ENCODE peak calls at places on chromosomes 5 and 9, in seven cellular contexts. B is mesendoderm, F is IMR-90, Q is neuronal stem cell, S is H1, J is mesenchymal stem cell, V is H9. H is an unnamed sample.

GRCh38 chr5:171251519-171251918 is 57.5 kb upstream of the TLX3 start:
- DNase-seq in S (no peak), B (no peak), F (no peak), J (no peak), V (no peak), Q (no peak), H (no peak)

GRCh38 chr9:137760426-137760825 is 117.2 kb upstream of the CACNA1B start:
- DNase-seq in F (peak), J (no peak), B (no peak), S (no peak), Q (no peak), V (no peak), H (no peak)

GRCh38 chr5:135999396-136000139 is 29.2 kb upstream of the TGFBI start:
- DNase-seq in S (no peak), B (peak), Q (no peak), V (no peak), J (peak), F (peak), H (peak)

GRCh38 chr5:59412428-59412827 is 481.1 kb downstream of the PDE4D start:
- DNase-seq in V (no peak), J (no peak), S (no peak), F (no peak), B (no peak), Q (no peak), H (no peak)

GRCh38 chr5:123806644-123807043 is 294.7 kb downstream of the CSNK1G3 start:
- DNase-seq in V (no peak), B (no peak), Q (no peak), S (no peak), F (no peak), J (no peak), H (no peak)

GRCh38 chr5:177389368-177390169 is 5.3 kb downstream of the SLC34A1 start:
- DNase-seq in S (no peak), F (peak), Q (no peak), V (peak), J (peak), B (peak), H (peak)

GRCh38 chr5:125412561-125413535 is 666.4 kb upstream of the ZNF608 start:
- DNase-seq in F (peak), V (peak), B (peak), Q (peak), J (peak), S (peak), H (peak)

GRCh38 chr5:10885026-10885425 is 124.0 kb upstream of the DAP start:
- DNase-seq in J (peak), Q (no peak), S (no peak), V (no peak), F (peak), B (no peak), H (peak)

GRCh38 chr9:132546148-132547051 is 36.0 kb upstream of the BARHL1 start:
- DNase-seq in F (no peak), S (peak), Q (peak), V (peak), B (peak), J (peak), H (no peak)

GRCh38 chr5:83871533-83872380 is 151.1 kb upstream of the HAPLN1 start:
- DNase-seq in V (no peak), S (no peak), J (no peak), B (peak), Q (no peak), F (no peak), H (no peak)

GRCh38 chr5:62376064-62376463 is 27.6 kb downstream of the DIMT1 start:
- DNase-seq in V (no peak), F (peak), B (no peak), S (no peak), Q (no peak), J (no peak), H (peak)

GRCh38 chr9:127583605-127584053 is 28.4 kb upstream of the STXBP1 start:
- DNase-seq in F (peak), B (no peak), Q (no peak), S (no peak), V (no peak), J (peak), H (peak)

GRCh38 chr5:147669113-147669869 is 113.2 kb downstream of the JAKMIP2 start:
- DNase-seq in Q (no peak), V (no peak), B (no peak), F (no peak), J (no peak), S (no peak), H (no peak)

DNA sequence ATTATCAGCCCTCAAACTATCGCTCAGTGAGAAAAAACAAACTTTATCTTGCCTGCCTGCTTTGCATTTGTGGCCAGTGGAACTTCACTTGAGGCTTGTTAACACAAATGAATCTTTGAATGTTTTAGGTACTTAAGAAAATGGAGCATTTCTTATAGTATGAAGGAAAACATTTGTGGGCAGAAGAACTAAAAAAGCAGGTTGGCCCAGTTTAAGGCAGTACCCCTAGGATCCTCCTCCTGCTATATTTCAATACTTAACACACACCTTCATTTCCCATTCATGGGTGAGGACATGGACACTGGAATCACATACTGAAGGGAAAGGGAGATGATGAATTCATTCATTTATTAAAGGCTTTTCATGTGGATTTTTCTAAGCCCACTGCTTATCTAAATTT is 34.0 kb downstream of the ELOVL7 start:
- DNase-seq in B (no peak), Q (no peak), S (no peak), F (no peak), V (no peak), J (no peak), H (peak)
- H2BK120ac ChIP-seq in B (no peak), Q (no peak), S (no peak), F (no peak), V (no peak), J (no peak), H (no peak)

GRCh38 chr9:82883436-82883835 is 179.5 kb downstream of the RASEF start:
- DNase-seq in B (peak), J (no peak), F (no peak), S (no peak), Q (no peak), V (peak), H (no peak)
- H3K9ac ChIP-seq in B (no peak), J (no peak), F (no peak), S (no peak), Q (no peak), V (no peak), H (no peak)

GRCh38 chr5:146002491-146002890 is 66.1 kb downstream of the SH3RF2 start:
- DNase-seq in V (no peak), B (no peak), Q (no peak), S (no peak), F (no peak), J (no peak), H (no peak)
- H2BK120ac ChIP-seq in V (no peak), B (no peak), Q (no peak), S (no peak), F (no peak), J (no peak), H (no peak)

DNA sequence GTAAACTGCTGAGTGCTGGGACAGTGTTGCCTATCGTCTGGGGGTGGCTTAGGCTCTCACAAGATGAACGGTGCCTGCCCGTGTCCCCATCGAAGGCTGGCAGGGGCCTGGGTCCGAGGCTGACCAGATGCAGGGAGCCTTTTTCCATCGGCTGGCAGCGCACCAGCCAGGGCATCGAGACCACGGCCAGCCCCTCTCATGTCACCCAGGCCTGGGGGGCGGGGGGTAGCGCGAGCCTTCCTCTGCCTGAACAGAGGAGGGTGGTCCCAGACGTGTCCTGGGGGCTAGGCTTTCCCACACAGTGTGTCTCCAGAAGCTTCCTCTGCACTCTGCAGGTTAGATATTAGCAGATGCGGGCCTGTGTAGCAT is 17.3 kb downstream of the FGD3 start:
- DNase-seq in Q (no peak), J (no peak), B (no peak), V (no peak), S (no peak), F (no peak), H (no peak)
- H3K9ac ChIP-seq in Q (peak), J (no peak), B (no peak), V (no peak), S (no peak), F (no peak), H (no peak)

GRCh38 chr9:126062158-126062929 is 264.3 kb upstream of the MVB12B start:
- DNase-seq in J (no peak), S (no peak), Q (no peak), F (no peak), B (no peak), V (no peak), H (peak)
- H2BK120ac ChIP-seq in J (no peak), S (no peak), Q (no peak), F (no peak), B (no peak), V (no peak), H (no peak)

GRCh38 chr5:57692582-57693487 is 210.2 kb upstream of the ACTBL2 start:
- DNase-seq in J (peak), B (peak), F (peak), V (peak), Q (peak), S (no peak), H (peak)
- H3K9ac ChIP-seq in J (peak), B (no peak), F (no peak), V (no peak), Q (no peak), S (no peak), H (no peak)

DNA sequence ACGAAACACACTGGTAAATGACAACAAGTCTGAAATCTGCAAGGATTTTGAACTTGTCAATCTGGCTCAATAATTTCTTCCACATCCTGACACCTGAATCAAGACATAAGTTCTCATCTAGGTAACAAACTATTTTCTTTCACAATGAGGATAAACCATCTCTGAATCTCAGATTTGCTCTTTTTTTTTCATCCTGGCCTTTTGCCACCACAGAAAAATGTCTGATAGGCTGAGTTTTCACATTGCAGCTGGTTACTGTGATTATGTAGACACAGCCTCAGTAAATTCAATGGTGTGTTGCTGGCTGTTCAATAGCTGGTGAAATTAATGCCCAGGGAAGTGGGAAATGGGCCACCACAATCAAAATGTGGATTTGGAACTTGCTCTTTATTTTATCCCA is 2.8 kb upstream of the ADRA1B start:
- DNase-seq in S (no peak), F (peak), Q (no peak), J (peak), V (no peak), B (no peak), H (no peak)
- H2BK120ac ChIP-seq in S (no peak), F (peak), Q (no peak), J (no peak), V (no peak), B (no peak), H (peak)

DNA sequence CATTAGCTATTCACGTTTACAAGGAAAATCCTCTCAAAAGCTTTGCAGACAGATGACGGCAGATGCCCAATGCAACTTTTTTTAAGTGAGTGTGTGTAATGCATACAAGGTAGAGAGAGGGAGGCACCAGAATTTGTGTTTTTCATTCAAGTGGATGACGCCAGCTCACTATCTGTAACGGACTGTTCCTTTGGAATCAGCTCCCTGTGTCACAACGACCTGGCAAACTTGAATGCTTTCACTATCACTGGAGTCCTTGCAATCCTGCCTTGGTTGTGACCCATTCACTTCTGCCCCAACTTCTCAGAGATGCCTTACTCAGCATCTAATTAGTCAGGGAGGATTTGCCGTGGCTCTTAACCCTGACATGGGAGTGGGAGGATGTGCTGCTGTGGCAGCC is 148.5 kb downstream of the BNC2 start:
- DNase-seq in J (peak), Q (no peak), S (no peak), F (peak), V (no peak), B (no peak), H (peak)
- H3K9ac ChIP-seq in J (peak), Q (no peak), S (no peak), F (no peak), V (no peak), B (no peak), H (no peak)